ENCODE peak calls at places on chromosome 9, in eight cellular contexts. One of them, this sample, is unnamed.

GRCh38 chr9:128723352-128723865 is 518 bp downstream of the ZDHHC12 start:
- DNase-seq in amniotic epithelial cell: no peak
- DNase-seq in foreskin fibroblast: no peak
- DNase-seq in AG09319: no peak
- DNase-seq in GDM1: no peak
- DNase-seq in cardiac muscle cell: no peak
- DNase-seq in AG04449: no peak
- DNase-seq in NCI-H1105: no peak
- DNase-seq in this sample: no peak

GRCh38 chr9:20670395-20670794 is 13.7 kb upstream of the FOCAD start:
- DNase-seq in amniotic epithelial cell: no peak
- DNase-seq in foreskin fibroblast: no peak
- DNase-seq in AG09319: no peak
- DNase-seq in GDM1: no peak
- DNase-seq in cardiac muscle cell: no peak
- DNase-seq in AG04449: no peak
- DNase-seq in NCI-H1105: no peak
- DNase-seq in this sample: no peak

GRCh38 chr9:14806941-14807340 is 84.4 kb upstream of the CER1 start:
- DNase-seq in amniotic epithelial cell: peak
- DNase-seq in foreskin fibroblast: peak
- DNase-seq in AG09319: no peak
- DNase-seq in GDM1: no peak
- DNase-seq in cardiac muscle cell: no peak
- DNase-seq in AG04449: peak
- DNase-seq in NCI-H1105: no peak
- DNase-seq in this sample: no peak

GRCh38 chr9:26033346-26033745 is 355.1 kb upstream of the TUSC1 start:
- DNase-seq in amniotic epithelial cell: peak
- DNase-seq in foreskin fibroblast: no peak
- DNase-seq in AG09319: no peak
- DNase-seq in GDM1: no peak
- DNase-seq in cardiac muscle cell: no peak
- DNase-seq in AG04449: no peak
- DNase-seq in NCI-H1105: no peak
- DNase-seq in this sample: no peak

GRCh38 chr9:97855899-97856298 is 2.9 kb downstream of the FOXE1 start:
- DNase-seq in amniotic epithelial cell: no peak
- DNase-seq in foreskin fibroblast: no peak
- DNase-seq in AG09319: no peak
- DNase-seq in GDM1: no peak
- DNase-seq in cardiac muscle cell: no peak
- DNase-seq in AG04449: no peak
- DNase-seq in NCI-H1105: no peak
- DNase-seq in this sample: no peak

GRCh38 chr9:98370976-98371315 is 115.5 kb upstream of the TBC1D2 start:
- DNase-seq in amniotic epithelial cell: no peak
- DNase-seq in foreskin fibroblast: no peak
- DNase-seq in AG09319: no peak
- DNase-seq in GDM1: no peak
- DNase-seq in cardiac muscle cell: no peak
- DNase-seq in AG04449: no peak
- DNase-seq in NCI-H1105: no peak
- DNase-seq in this sample: no peak

GRCh38 chr9:130382636-130383349 is 62.0 kb upstream of the ASS1 start:
- DNase-seq in amniotic epithelial cell: no peak
- DNase-seq in foreskin fibroblast: no peak
- DNase-seq in AG09319: no peak
- DNase-seq in GDM1: no peak
- DNase-seq in cardiac muscle cell: no peak
- DNase-seq in AG04449: no peak
- DNase-seq in NCI-H1105: peak
- DNase-seq in this sample: no peak

GRCh38 chr9:114027901-114028465 is 50.1 kb downstream of the AMBP start:
- DNase-seq in amniotic epithelial cell: no peak
- DNase-seq in foreskin fibroblast: no peak
- DNase-seq in AG09319: no peak
- DNase-seq in GDM1: no peak
- DNase-seq in cardiac muscle cell: no peak
- DNase-seq in AG04449: no peak
- DNase-seq in NCI-H1105: no peak
- DNase-seq in this sample: no peak

GRCh38 chr9:110897899-110898298 is 140.4 kb downstream of the LPAR1 start:
- DNase-seq in amniotic epithelial cell: no peak
- DNase-seq in foreskin fibroblast: peak
- DNase-seq in AG09319: no peak
- DNase-seq in GDM1: no peak
- DNase-seq in cardiac muscle cell: no peak
- DNase-seq in AG04449: no peak
- DNase-seq in NCI-H1105: no peak
- DNase-seq in this sample: no peak

GRCh38 chr9:89791754-89792153 is 186.9 kb downstream of the GADD45G start:
- DNase-seq in amniotic epithelial cell: no peak
- DNase-seq in foreskin fibroblast: no peak
- DNase-seq in AG09319: no peak
- DNase-seq in GDM1: no peak
- DNase-seq in cardiac muscle cell: no peak
- DNase-seq in AG04449: no peak
- DNase-seq in NCI-H1105: no peak
- DNase-seq in this sample: no peak

GRCh38 chr9:126155756-126156664 is 170.6 kb upstream of the MVB12B start:
- DNase-seq in amniotic epithelial cell: no peak
- DNase-seq in foreskin fibroblast: no peak
- DNase-seq in AG09319: no peak
- DNase-seq in GDM1: no peak
- DNase-seq in cardiac muscle cell: no peak
- DNase-seq in AG04449: no peak
- DNase-seq in NCI-H1105: no peak
- DNase-seq in this sample: no peak

GRCh38 chr9:125462766-125463384 is 201.2 kb downstream of the GAPVD1 start:
- DNase-seq in amniotic epithelial cell: peak
- DNase-seq in foreskin fibroblast: no peak
- DNase-seq in AG09319: no peak
- DNase-seq in GDM1: no peak
- DNase-seq in cardiac muscle cell: no peak
- DNase-seq in AG04449: no peak
- DNase-seq in NCI-H1105: no peak
- DNase-seq in this sample: no peak

GRCh38 chr9:137972988-137973470 is 95.4 kb downstream of the CACNA1B start:
- DNase-seq in amniotic epithelial cell: no peak
- DNase-seq in foreskin fibroblast: no peak
- DNase-seq in AG09319: no peak
- DNase-seq in GDM1: no peak
- DNase-seq in cardiac muscle cell: no peak
- DNase-seq in AG04449: no peak
- DNase-seq in NCI-H1105: no peak
- DNase-seq in this sample: no peak

GRCh38 chr9:967851-968641 is 8.4 kb upstream of the DMRT3 start:
- DNase-seq in amniotic epithelial cell: no peak
- DNase-seq in foreskin fibroblast: no peak
- DNase-seq in AG09319: no peak
- DNase-seq in GDM1: no peak
- DNase-seq in cardiac muscle cell: peak
- DNase-seq in AG04449: no peak
- DNase-seq in NCI-H1105: peak
- DNase-seq in this sample: no peak

GRCh38 chr9:125620216-125620615 is 86.8 kb downstream of the MAPKAP1 start:
- DNase-seq in amniotic epithelial cell: no peak
- DNase-seq in foreskin fibroblast: no peak
- DNase-seq in AG09319: no peak
- DNase-seq in GDM1: no peak
- DNase-seq in cardiac muscle cell: no peak
- DNase-seq in AG04449: no peak
- DNase-seq in NCI-H1105: no peak
- DNase-seq in this sample: no peak

This sample was measured in SIG-M5.